ENCODE peak calls at places on chromosomes 13 and 19, in ten cellular contexts. One of them, this sample, is unnamed.

GRCh38 chr13:110734561-110734960 is 21.1 kb downstream of the ING1 start:
- DNase-seq in left ventricle myocardium inferior: no peak
- DNase-seq in left lung: no peak
- DNase-seq in colonic mucosa: no peak
- DNase-seq in ascending aorta: no peak
- DNase-seq in neural progenitor cell: no peak
- DNase-seq in ovary: no peak
- DNase-seq in trophoblast cell: no peak
- DNase-seq in uterus: no peak
- DNase-seq in CD8-positive, alpha-beta T cell: no peak
- DNase-seq in this sample: no peak

GRCh38 chr19:22332924-22333323 is 46.7 kb downstream of the ZNF729 start:
- DNase-seq in CD8-positive, alpha-beta T cell: no peak
- DNase-seq in neural progenitor cell: no peak
- DNase-seq in ovary: no peak
- DNase-seq in left lung: no peak
- DNase-seq in left ventricle myocardium inferior: no peak
- DNase-seq in trophoblast cell: peak; percentile 44
- DNase-seq in colonic mucosa: no peak
- DNase-seq in uterus: no peak
- DNase-seq in ascending aorta: no peak
- DNase-seq in this sample: no peak

GRCh38 chr13:44489751-44490150 is 86.4 kb downstream of the TSC22D1 start:
- DNase-seq in colonic mucosa: no peak
- DNase-seq in neural progenitor cell: no peak
- DNase-seq in left lung: no peak
- DNase-seq in ascending aorta: no peak
- DNase-seq in uterus: no peak
- DNase-seq in CD8-positive, alpha-beta T cell: no peak
- DNase-seq in left ventricle myocardium inferior: no peak
- DNase-seq in trophoblast cell: peak; percentile 93
- DNase-seq in ovary: no peak
- DNase-seq in this sample: no peak

GRCh38 chr13:42875448-42876269 is 94.3 kb downstream of the FAM216B start:
- DNase-seq in neural progenitor cell: peak; percentile 76
- DNase-seq in CD8-positive, alpha-beta T cell: no peak
- DNase-seq in colonic mucosa: no peak
- DNase-seq in uterus: no peak
- DNase-seq in ovary: peak; percentile 59
- DNase-seq in left ventricle myocardium inferior: no peak
- DNase-seq in ascending aorta: no peak
- DNase-seq in trophoblast cell: no peak
- DNase-seq in left lung: no peak
- DNase-seq in this sample: no peak

GRCh38 chr19:2064788-2065524 is 13.9 kb upstream of the MKNK2 start:
- DNase-seq in uterus: no peak
- DNase-seq in neural progenitor cell: no peak
- DNase-seq in ascending aorta: no peak
- DNase-seq in left ventricle myocardium inferior: peak; percentile 73
- DNase-seq in CD8-positive, alpha-beta T cell: no peak
- DNase-seq in trophoblast cell: no peak
- DNase-seq in ovary: no peak
- DNase-seq in colonic mucosa: peak; percentile 47
- DNase-seq in left lung: no peak
- DNase-seq in this sample: no peak

GRCh38 chr13:85497652-85498051 is 301.6 kb downstream of the SLITRK6 start:
- DNase-seq in ascending aorta: no peak
- DNase-seq in left lung: no peak
- DNase-seq in CD8-positive, alpha-beta T cell: no peak
- DNase-seq in neural progenitor cell: no peak
- DNase-seq in colonic mucosa: no peak
- DNase-seq in ovary: no peak
- DNase-seq in uterus: no peak
- DNase-seq in left ventricle myocardium inferior: no peak
- DNase-seq in trophoblast cell: peak; percentile 70
- DNase-seq in this sample: no peak

GRCh38 chr19:35818445-35818844 is 5.8 kb upstream of the PRODH2 start:
- DNase-seq in colonic mucosa: no peak
- DNase-seq in neural progenitor cell: no peak
- DNase-seq in CD8-positive, alpha-beta T cell: no peak
- DNase-seq in left ventricle myocardium inferior: no peak
- DNase-seq in ascending aorta: no peak
- DNase-seq in left lung: no peak
- DNase-seq in uterus: no peak
- DNase-seq in ovary: no peak
- DNase-seq in trophoblast cell: no peak
- DNase-seq in this sample: no peak

GRCh38 chr19:4279530-4280422 is 710 bp downstream of the SHD start:
- DNase-seq in trophoblast cell: no peak
- DNase-seq in ovary: no peak
- DNase-seq in neural progenitor cell: peak; percentile 27
- DNase-seq in left ventricle myocardium inferior: no peak
- DNase-seq in uterus: no peak
- DNase-seq in colonic mucosa: no peak
- DNase-seq in left lung: no peak
- DNase-seq in ascending aorta: no peak
- DNase-seq in CD8-positive, alpha-beta T cell: no peak
- DNase-seq in this sample: no peak

DNA sequence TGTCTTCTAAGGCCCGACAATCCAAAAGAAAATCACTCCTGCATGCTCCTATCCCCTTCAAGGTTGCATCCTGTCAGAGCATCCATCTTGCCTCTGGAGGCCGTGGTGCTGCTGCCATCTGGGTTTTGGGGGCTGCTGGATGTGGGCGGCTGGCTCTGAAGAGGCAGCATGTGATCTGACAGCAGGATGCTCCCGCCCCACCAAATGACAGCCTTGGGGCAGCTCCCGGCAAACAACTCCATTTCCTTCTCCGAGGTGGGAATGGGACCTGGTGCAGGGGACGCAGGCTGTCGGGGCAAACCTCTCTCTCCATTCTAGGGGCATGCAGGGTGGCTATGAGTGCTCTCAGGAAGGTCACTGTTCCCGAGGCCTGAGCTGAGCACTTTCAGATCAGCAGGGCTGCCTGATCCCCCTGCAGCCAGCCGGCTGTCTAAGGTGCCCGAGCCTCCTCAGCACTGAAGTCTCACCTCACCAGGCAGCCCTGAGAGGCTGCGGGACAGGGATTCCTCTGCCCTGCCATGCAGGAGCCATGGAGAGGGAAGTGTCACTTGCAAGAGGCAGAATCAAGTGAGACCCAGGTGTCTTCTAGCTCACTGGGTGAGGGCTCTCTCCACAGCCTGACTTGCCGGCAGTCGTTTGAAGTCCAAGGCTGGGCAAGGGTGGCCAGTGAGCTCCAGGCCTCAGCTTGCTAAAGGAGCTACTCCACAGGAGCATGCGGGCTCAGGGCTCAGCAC is 28.8 kb downstream of the TSSK6 start:
- DNase-seq in left ventricle myocardium inferior: no peak
- DNase-seq in colonic mucosa: no peak
- DNase-seq in CD8-positive, alpha-beta T cell: no peak
- DNase-seq in neural progenitor cell: no peak
- DNase-seq in ascending aorta: no peak
- DNase-seq in ovary: no peak
- DNase-seq in uterus: no peak
- DNase-seq in left lung: no peak
- DNase-seq in trophoblast cell: peak; percentile 58
- DNase-seq in this sample: no peak
- H3K4me1 ChIP-seq in left ventricle myocardium inferior: peaks cover 72% of the 10 kb centered on the region
- H3K4me1 ChIP-seq in colonic mucosa: peaks cover 29% of the 10 kb centered on the region
- H3K4me1 ChIP-seq in CD8-positive, alpha-beta T cell: peaks cover 66% of the 10 kb centered on the region
- H3K4me1 ChIP-seq in neural progenitor cell: peaks cover 34% of the 10 kb centered on the region
- H3K4me1 ChIP-seq in ascending aorta: peaks cover 15% of the 10 kb centered on the region
- H3K4me1 ChIP-seq in ovary: peaks cover 23% of the 10 kb centered on the region
- H3K4me1 ChIP-seq in uterus: peaks cover 39% of the 10 kb centered on the region
- H3K4me1 ChIP-seq in left lung: peaks cover 55% of the 10 kb centered on the region
- H3K4me1 ChIP-seq in trophoblast cell: peaks cover 53% of the 10 kb centered on the region
- H3K4me1 ChIP-seq in this sample: peaks cover 22% of the 10 kb centered on the region

GRCh38 chr13:27953671-27954405 is 15.3 kb downstream of the CDX2 start:
- DNase-seq in CD8-positive, alpha-beta T cell: peak; percentile 37
- DNase-seq in uterus: peak; percentile 23
- DNase-seq in colonic mucosa: peak; percentile 82
- DNase-seq in left ventricle myocardium inferior: peak; percentile 68
- DNase-seq in trophoblast cell: peak; percentile 85
- DNase-seq in neural progenitor cell: peak; percentile 95
- DNase-seq in ascending aorta: peak; percentile 78
- DNase-seq in ovary: peak; percentile 59
- DNase-seq in left lung: peak; percentile 66
- DNase-seq in this sample: peak; percentile 74

GRCh38 chr13:27956576-27957300 is 12.4 kb downstream of the CDX2 start:
- DNase-seq in CD8-positive, alpha-beta T cell: no peak
- DNase-seq in left ventricle myocardium inferior: no peak
- DNase-seq in neural progenitor cell: no peak
- DNase-seq in ovary: no peak
- DNase-seq in trophoblast cell: no peak
- DNase-seq in ascending aorta: no peak
- DNase-seq in uterus: no peak
- DNase-seq in left lung: no peak
- DNase-seq in colonic mucosa: peak; percentile 31
- DNase-seq in this sample: no peak

GRCh38 chr13:27955192-27955591 is 13.9 kb downstream of the CDX2 start:
- DNase-seq in ascending aorta: no peak
- DNase-seq in neural progenitor cell: no peak
- DNase-seq in uterus: no peak
- DNase-seq in colonic mucosa: no peak
- DNase-seq in left lung: no peak
- DNase-seq in CD8-positive, alpha-beta T cell: no peak
- DNase-seq in trophoblast cell: no peak
- DNase-seq in left ventricle myocardium inferior: no peak
- DNase-seq in ovary: no peak
- DNase-seq in this sample: no peak

GRCh38 chr13:27952931-27953670 is 16.0 kb downstream of the CDX2 start:
- DNase-seq in neural progenitor cell: peak; percentile 36
- DNase-seq in colonic mucosa: peak; percentile 86
- DNase-seq in ovary: no peak
- DNase-seq in uterus: no peak
- DNase-seq in left lung: no peak
- DNase-seq in left ventricle myocardium inferior: no peak
- DNase-seq in trophoblast cell: peak; percentile 53
- DNase-seq in ascending aorta: no peak
- DNase-seq in CD8-positive, alpha-beta T cell: no peak
- DNase-seq in this sample: no peak

GRCh38 chr13:27954406-27954851 is 14.7 kb downstream of the CDX2 start:
- DNase-seq in neural progenitor cell: peak; percentile 71
- DNase-seq in uterus: no peak
- DNase-seq in left ventricle myocardium inferior: no peak
- DNase-seq in CD8-positive, alpha-beta T cell: no peak
- DNase-seq in left lung: no peak
- DNase-seq in ascending aorta: no peak
- DNase-seq in ovary: no peak
- DNase-seq in colonic mucosa: peak; percentile 63
- DNase-seq in trophoblast cell: peak; percentile 33
- DNase-seq in this sample: no peak
- H3K27me3 ChIP-seq in neural progenitor cell: peaks cover 100% of the 10 kb centered on the region
- H3K27me3 ChIP-seq in uterus: peaks cover 11% of the 10 kb centered on the region
- H3K27me3 ChIP-seq in left ventricle myocardium inferior: peaks cover 99% of the 10 kb centered on the region
- H3K27me3 ChIP-seq in CD8-positive, alpha-beta T cell: peaks cover 22% of the 10 kb centered on the region
- H3K27me3 ChIP-seq in left lung: peaks cover 82% of the 10 kb centered on the region
- H3K27me3 ChIP-seq in ascending aorta: peaks cover 14% of the 10 kb centered on the region
- H3K27me3 ChIP-seq in ovary: no peaks in the 10 kb centered on the region
- H3K27me3 ChIP-seq in colonic mucosa: peaks cover 5% of the 10 kb centered on the region
- H3K27me3 ChIP-seq in trophoblast cell: peaks cover 4% of the 10 kb centered on the region
- H3K27me3 ChIP-seq in this sample: peaks cover 100% of the 10 kb centered on the region

GRCh38 chr19:13089857-13090507 is 12.7 kb downstream of the LYL1 start:
- DNase-seq in ovary: no peak
- DNase-seq in uterus: no peak
- DNase-seq in CD8-positive, alpha-beta T cell: no peak
- DNase-seq in left ventricle myocardium inferior: no peak
- DNase-seq in neural progenitor cell: no peak
- DNase-seq in trophoblast cell: no peak
- DNase-seq in colonic mucosa: no peak
- DNase-seq in ascending aorta: peak; percentile 63
- DNase-seq in left lung: no peak
- DNase-seq in this sample: no peak

GRCh38 chr19:13092608-13093260 is 9.9 kb downstream of the LYL1 start:
- DNase-seq in ovary: no peak
- DNase-seq in uterus: peak; percentile 24
- DNase-seq in trophoblast cell: no peak
- DNase-seq in left lung: no peak
- DNase-seq in colonic mucosa: no peak
- DNase-seq in neural progenitor cell: no peak
- DNase-seq in left ventricle myocardium inferior: no peak
- DNase-seq in CD8-positive, alpha-beta T cell: no peak
- DNase-seq in ascending aorta: peak; percentile 69
- DNase-seq in this sample: no peak

GRCh38 chr19:13092206-13092605 is 10.5 kb downstream of the LYL1 start:
- DNase-seq in CD8-positive, alpha-beta T cell: no peak
- DNase-seq in trophoblast cell: no peak
- DNase-seq in colonic mucosa: no peak
- DNase-seq in uterus: no peak
- DNase-seq in ascending aorta: peak; percentile 62
- DNase-seq in ovary: no peak
- DNase-seq in left lung: no peak
- DNase-seq in left ventricle myocardium inferior: no peak
- DNase-seq in neural progenitor cell: no peak
- DNase-seq in this sample: no peak

GRCh38 chr19:13090511-13091231 is 12.0 kb downstream of the LYL1 start:
- DNase-seq in ovary: no peak
- DNase-seq in uterus: no peak
- DNase-seq in ascending aorta: peak; percentile 63
- DNase-seq in trophoblast cell: no peak
- DNase-seq in left ventricle myocardium inferior: no peak
- DNase-seq in left lung: no peak
- DNase-seq in colonic mucosa: no peak
- DNase-seq in CD8-positive, alpha-beta T cell: no peak
- DNase-seq in neural progenitor cell: no peak
- DNase-seq in this sample: no peak

DNA sequence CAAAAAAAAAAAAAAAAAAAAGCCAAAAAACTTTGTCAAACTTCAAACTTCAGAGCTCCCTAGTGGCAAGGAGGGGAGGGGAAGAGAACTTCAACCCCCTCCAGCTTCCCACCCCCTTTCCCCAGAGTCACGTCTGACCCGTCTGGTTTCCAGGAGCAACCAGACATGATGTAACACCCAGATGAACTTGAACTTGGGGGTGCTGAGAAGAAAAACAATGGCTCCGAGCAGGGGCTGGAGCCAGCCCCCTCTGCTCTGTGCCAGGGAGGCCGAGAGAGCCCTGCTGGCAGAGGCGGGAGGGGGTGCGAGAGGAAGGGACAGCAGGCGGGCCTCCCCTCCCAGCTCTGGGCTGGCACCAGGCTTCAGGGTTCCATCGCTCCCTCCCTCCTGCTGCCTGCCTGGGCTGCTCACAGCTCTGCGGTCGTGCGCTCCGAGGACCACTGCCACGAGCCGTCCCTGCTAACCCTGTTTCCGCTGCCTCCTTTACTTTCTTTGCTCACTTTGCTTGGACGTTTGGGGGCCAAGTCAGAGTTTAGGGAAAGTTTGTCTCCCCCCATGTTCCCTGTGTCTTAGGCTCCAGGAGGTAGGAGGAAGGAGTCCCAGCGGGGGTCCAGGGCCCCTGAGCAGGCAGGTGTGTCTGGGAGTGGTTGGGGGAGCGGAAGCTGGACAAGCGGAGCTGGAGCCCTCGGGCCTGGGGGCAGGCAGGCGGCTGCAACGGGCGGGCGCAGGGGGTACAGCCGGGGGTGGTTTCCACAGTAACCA is 11.1 kb downstream of the LYL1 start:
- DNase-seq in ovary: peak; percentile 86
- DNase-seq in neural progenitor cell: peak; percentile 59
- DNase-seq in trophoblast cell: no peak
- DNase-seq in left ventricle myocardium inferior: peak; percentile 62
- DNase-seq in left lung: no peak
- DNase-seq in colonic mucosa: no peak
- DNase-seq in ascending aorta: peak; percentile 94
- DNase-seq in CD8-positive, alpha-beta T cell: no peak
- DNase-seq in uterus: peak; percentile 88
- DNase-seq in this sample: peak; percentile 64
- H3K4me3 ChIP-seq in ovary: no peak overlapping the region
- H3K4me3 ChIP-seq in neural progenitor cell: no peak overlapping the region
- H3K4me3 ChIP-seq in trophoblast cell: no peak overlapping the region
- H3K4me3 ChIP-seq in left ventricle myocardium inferior: no peak overlapping the region
- H3K4me3 ChIP-seq in left lung: no peak overlapping the region
- H3K4me3 ChIP-seq in colonic mucosa: no peak overlapping the region
- H3K4me3 ChIP-seq in ascending aorta: peak overlapping the region; percentile 42
- H3K4me3 ChIP-seq in CD8-positive, alpha-beta T cell: no peak overlapping the region
- H3K4me3 ChIP-seq in uterus: no peak overlapping the region
- H3K4me3 ChIP-seq in this sample: no peak overlapping the region

DNA sequence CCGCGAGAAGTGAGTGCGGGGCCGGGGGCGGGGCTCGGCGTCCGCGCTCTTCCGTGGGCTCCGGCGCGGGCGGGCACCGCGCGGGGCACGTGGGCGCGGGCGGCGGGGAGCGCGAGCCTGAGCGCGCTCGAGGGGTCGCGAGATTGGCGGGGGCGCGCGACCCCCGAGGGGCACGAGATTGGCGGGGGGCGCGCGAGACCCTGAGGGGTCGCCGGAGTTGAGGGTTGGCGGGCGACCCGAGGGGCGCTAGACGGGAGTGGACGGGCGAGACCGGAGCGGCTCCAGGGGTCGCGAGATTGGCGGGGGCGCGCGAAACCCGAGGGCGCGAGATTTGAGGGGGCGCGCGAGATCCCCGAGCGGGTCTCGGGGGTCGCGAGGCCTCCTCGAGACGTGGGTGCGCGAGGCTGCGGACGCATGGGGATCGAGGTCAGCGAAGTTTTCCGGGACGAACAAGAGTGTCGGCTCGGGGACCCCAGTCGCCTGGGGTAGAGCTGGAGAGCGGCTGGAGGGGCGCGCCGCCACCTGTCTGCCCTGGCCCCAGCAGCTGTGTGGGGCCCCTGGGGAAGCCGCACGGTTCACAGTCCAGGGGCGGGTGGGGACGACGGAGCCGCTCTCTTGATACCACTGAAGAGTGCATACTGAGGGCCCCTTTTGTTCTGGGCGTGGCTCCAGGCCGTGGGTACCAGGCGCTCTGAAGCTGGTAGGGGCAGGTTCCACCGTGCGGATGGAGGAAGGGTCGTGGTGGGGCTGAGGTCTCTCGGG is 682 bp downstream of the SSBP4 start:
- DNase-seq in ascending aorta: no peak
- DNase-seq in left ventricle myocardium inferior: no peak
- DNase-seq in colonic mucosa: peak; percentile 74
- DNase-seq in neural progenitor cell: peak; percentile 62
- DNase-seq in uterus: peak; percentile 59
- DNase-seq in ovary: peak; percentile 63
- DNase-seq in CD8-positive, alpha-beta T cell: peak; percentile 55
- DNase-seq in left lung: peak; percentile 33
- DNase-seq in trophoblast cell: no peak
- DNase-seq in this sample: no peak
- H3K4me1 ChIP-seq in ascending aorta: peaks cover 15% of the 10 kb centered on the region
- H3K4me1 ChIP-seq in left ventricle myocardium inferior: peaks cover 83% of the 10 kb centered on the region
- H3K4me1 ChIP-seq in colonic mucosa: peaks cover 28% of the 10 kb centered on the region
- H3K4me1 ChIP-seq in neural progenitor cell: peaks cover 24% of the 10 kb centered on the region
- H3K4me1 ChIP-seq in uterus: peaks cover 27% of the 10 kb centered on the region
- H3K4me1 ChIP-seq in ovary: peaks cover 17% of the 10 kb centered on the region
- H3K4me1 ChIP-seq in CD8-positive, alpha-beta T cell: peaks cover 80% of the 10 kb centered on the region
- H3K4me1 ChIP-seq in left lung: peaks cover 76% of the 10 kb centered on the region
- H3K4me1 ChIP-seq in trophoblast cell: peaks cover 35% of the 10 kb centered on the region
- H3K4me1 ChIP-seq in this sample: peaks cover 50% of the 10 kb centered on the region

This sample was measured in heart right ventricle.